ENCODE peak calls at places on chromosome 5, in eight cellular contexts. L is stimulated activated CD4-positive, alpha-beta T cell treated with anti-CD3 and anti-CD28 coated beads, Interleukin-4, amount 100 ng/mL, for 4 hours; F is KG1; T is HCEC 1CT; S is OCI-LY7; B is activated T-cell treated with anti-CD3 and anti-CD28 coated beads for 1 hour; Y is hypothalamus; Q is activated T-helper 1 cell treated with anti-CD3 and anti-CD28 coated beads, Interleukin-2, amount 50 U/mL, for 16 hours. J is an unnamed sample.

GRCh38 chr5:71662381-71662780 is 56.7 kb upstream of the CARTPT start:
- DNase-seq in T (no peak), L (no peak), F (no peak), Y (no peak), S (no peak), B (no peak), Q (no peak), J (no peak)

GRCh38 chr5:138611295-138612220 is 36.4 kb upstream of the HSPA9 start:
- DNase-seq in T (peak; percentile 28), Y (peak; percentile 53), L (no peak), S (no peak), F (no peak), B (no peak), Q (no peak), J (no peak)

GRCh38 chr5:58502032-58502431 is 10.8 kb downstream of the GAPT start:
- DNase-seq in T (no peak), B (no peak), F (no peak), S (no peak), L (no peak), Q (no peak), Y (no peak), J (no peak)

GRCh38 chr5:176527246-176528222 is 9.7 kb downstream of the RNF44 start:
- DNase-seq in Q (no peak), S (peak; percentile 68), T (no peak), F (no peak), Y (no peak), L (no peak), B (no peak), J (no peak)

GRCh38 chr5:71695069-71695468 is 24.0 kb upstream of the CARTPT start:
- DNase-seq in B (no peak), Y (no peak), L (no peak), F (no peak), Q (no peak), T (no peak), S (no peak), J (no peak)

GRCh38 chr5:114361724-114362196 is at the start of gene KCNN2:
- DNase-seq in F (no peak), S (no peak), Y (peak; percentile 90), Q (no peak), L (no peak), B (no peak), T (no peak), J (no peak)

GRCh38 chr5:112626079-112626478 is 111.6 kb upstream of the APC start:
- DNase-seq in B (no peak), Y (no peak), T (no peak), F (no peak), L (no peak), S (no peak), Q (no peak), J (no peak)

GRCh38 chr5:100406640-100407039 is 128.5 kb upstream of the FAM174A start:
- DNase-seq in B (no peak), S (no peak), Q (no peak), T (no peak), F (no peak), Y (no peak), L (no peak), J (peak; percentile 28)

GRCh38 chr5:6829150-6829784 is 116.0 kb downstream of the TENT4A start:
- DNase-seq in B (no peak), L (no peak), F (no peak), Q (no peak), S (no peak), T (no peak), Y (no peak), J (peak; percentile 10)

GRCh38 chr5:75152861-75153260 is 83.8 kb downstream of the ANKRD31 start:
- DNase-seq in F (no peak), S (no peak), B (no peak), L (no peak), T (no peak), Q (no peak), Y (no peak), J (no peak)

GRCh38 chr5:17444496-17444895 is 53.5 kb upstream of the TAF11L2 start:
- DNase-seq in T (peak; percentile 19), B (no peak), Y (no peak), Q (no peak), S (no peak), F (no peak), L (no peak), J (no peak)

GRCh38 chr5:33310471-33310870 is 130.3 kb upstream of the TARS1 start:
- DNase-seq in L (no peak), T (peak; percentile 95), Y (no peak), S (no peak), Q (no peak), B (no peak), F (no peak), J (peak; percentile 74)

GRCh38 chr5:94234987-94235386 is 383.4 kb downstream of the KIAA0825 start:
- DNase-seq in B (no peak), Y (no peak), S (no peak), T (no peak), L (no peak), Q (no peak), F (no peak), J (no peak)

GRCh38 chr5:151492729-151493128 is 45.3 kb downstream of the SLC36A1 start:
- DNase-seq in Q (no peak), L (peak; percentile 8), T (peak; percentile 63), F (no peak), Y (no peak), B (no peak), S (no peak), J (peak; percentile 58)

GRCh38 chr5:17275279-17276158 is 58.1 kb downstream of the BASP1 start:
- DNase-seq in Q (no peak), L (no peak), Y (no peak), T (no peak), F (no peak), B (no peak), S (no peak), J (no peak)

GRCh38 chr5:80654054-80654390 is 430 bp upstream of the MSH3 start:
- DNase-seq in Q (no peak), F (no peak), B (no peak), T (no peak), S (peak; percentile 64), Y (no peak), L (no peak), J (peak; percentile 19)

GRCh38 chr5:32446660-32447059 is 2.1 kb upstream of the ZFR start:
- DNase-seq in T (no peak), L (no peak), Q (no peak), F (no peak), B (no peak), Y (no peak), S (peak; percentile 12), J (no peak)

GRCh38 chr5:37710965-37711364 is 128.9 kb downstream of the GDNF start:
- DNase-seq in B (no peak), Y (no peak), Q (no peak), T (no peak), S (no peak), F (no peak), L (no peak), J (peak; percentile 42)

GRCh38 chr5:64165500-64166200 is at the start of gene RNF180:
- DNase-seq in S (no peak), L (no peak), Q (no peak), T (no peak), F (no peak), B (no peak), Y (peak; percentile 20), J (peak; percentile 19)

GRCh38 chr5:119996128-119996527 is 366.8 kb downstream of the FAM170A start:
- DNase-seq in Y (no peak), Q (no peak), B (no peak), T (no peak), S (no peak), F (no peak), L (no peak), J (peak; percentile 35)

GRCh38 chr5:147445093-147445492 is 64.8 kb downstream of the DPYSL3 start:
- DNase-seq in B (no peak), Q (no peak), F (no peak), S (no peak), L (no peak), Y (no peak), T (no peak), J (no peak)

GRCh38 chr5:133147815-133148634 is 96.2 kb downstream of the HSPA4 start:
- DNase-seq in S (no peak), B (no peak), Q (no peak), L (no peak), Y (no peak), T (no peak), F (no peak), J (no peak)

GRCh38 chr5:2681476-2681875 is 70.0 kb downstream of the IRX2 start:
- DNase-seq in Y (no peak), Q (no peak), S (no peak), F (no peak), L (no peak), B (no peak), T (no peak), J (no peak)

GRCh38 chr5:81949479-81949878 is 22.3 kb upstream of the ATG10 start:
- DNase-seq in B (no peak), L (no peak), S (no peak), F (no peak), T (peak; percentile 29), Y (no peak), Q (no peak), J (no peak)

GRCh38 chr5:106454651-106455415 is 1215.9 kb downstream of the EFNA5 start:
- DNase-seq in T (peak; percentile 51), B (no peak), L (no peak), Q (no peak), F (no peak), S (peak; percentile 16), Y (peak; percentile 21), J (peak; percentile 51)

J was measured in LHCN-M2.